ENCODE peak calls at places on chromosomes 11 and 22, in ten cellular contexts. One of them, this sample, is unnamed.

GRCh38 chr11:37506516-37506915 is 908.5 kb upstream of the RAG2 start:
- DNase-seq in fibroblast of lung: peak
- DNase-seq in right cardiac atrium: no peak
- DNase-seq in Panc1: no peak
- DNase-seq in cardiac muscle cell: peak
- DNase-seq in uterus: no peak
- DNase-seq in heart left ventricle: no peak
- DNase-seq in upper lobe of left lung: no peak
- DNase-seq in OCI-LY7: no peak
- DNase-seq in A549: no peak
- DNase-seq in this sample: no peak

GRCh38 chr11:64792482-64792881 is 10.5 kb downstream of the MAP4K2 start:
- DNase-seq in fibroblast of lung: no peak
- DNase-seq in right cardiac atrium: no peak
- DNase-seq in Panc1: no peak
- DNase-seq in cardiac muscle cell: no peak
- DNase-seq in uterus: no peak
- DNase-seq in heart left ventricle: no peak
- DNase-seq in upper lobe of left lung: no peak
- DNase-seq in OCI-LY7: no peak
- DNase-seq in A549: no peak
- DNase-seq in this sample: no peak

GRCh38 chr11:46381046-46381835 is at the start of gene MDK:
- DNase-seq in fibroblast of lung: no peak
- DNase-seq in right cardiac atrium: peak
- DNase-seq in Panc1: no peak
- DNase-seq in cardiac muscle cell: peak
- DNase-seq in uterus: no peak
- DNase-seq in heart left ventricle: peak
- DNase-seq in upper lobe of left lung: peak
- DNase-seq in OCI-LY7: no peak
- DNase-seq in A549: no peak
- DNase-seq in this sample: no peak

GRCh38 chr11:11451501-11452005 is 98.5 kb upstream of the CSNK2A3 start:
- DNase-seq in fibroblast of lung: no peak
- DNase-seq in right cardiac atrium: no peak
- DNase-seq in Panc1: no peak
- DNase-seq in cardiac muscle cell: peak
- DNase-seq in uterus: no peak
- DNase-seq in heart left ventricle: no peak
- DNase-seq in upper lobe of left lung: no peak
- DNase-seq in OCI-LY7: no peak
- DNase-seq in A549: peak
- DNase-seq in this sample: no peak

GRCh38 chr11:13666708-13667107 is 1.8 kb upstream of the FAR1 start:
- DNase-seq in fibroblast of lung: no peak
- DNase-seq in right cardiac atrium: no peak
- DNase-seq in Panc1: no peak
- DNase-seq in cardiac muscle cell: no peak
- DNase-seq in uterus: no peak
- DNase-seq in heart left ventricle: no peak
- DNase-seq in upper lobe of left lung: no peak
- DNase-seq in OCI-LY7: no peak
- DNase-seq in A549: no peak
- DNase-seq in this sample: no peak

GRCh38 chr11:86292912-86293606 is 9.0 kb upstream of the HIKESHI start:
- DNase-seq in fibroblast of lung: no peak
- DNase-seq in right cardiac atrium: no peak
- DNase-seq in Panc1: no peak
- DNase-seq in cardiac muscle cell: no peak
- DNase-seq in uterus: no peak
- DNase-seq in heart left ventricle: no peak
- DNase-seq in upper lobe of left lung: no peak
- DNase-seq in OCI-LY7: no peak
- DNase-seq in A549: no peak
- DNase-seq in this sample: no peak

GRCh38 chr22:27845603-27846100 is 44.1 kb upstream of the MN1 start:
- DNase-seq in fibroblast of lung: no peak
- DNase-seq in right cardiac atrium: no peak
- DNase-seq in Panc1: no peak
- DNase-seq in cardiac muscle cell: no peak
- DNase-seq in uterus: no peak
- DNase-seq in heart left ventricle: no peak
- DNase-seq in upper lobe of left lung: no peak
- DNase-seq in OCI-LY7: no peak
- DNase-seq in A549: no peak
- DNase-seq in this sample: no peak

GRCh38 chr11:124865181-124865901 is at the start of gene ROBO3:
- DNase-seq in fibroblast of lung: peak
- DNase-seq in right cardiac atrium: peak
- DNase-seq in Panc1: no peak
- DNase-seq in cardiac muscle cell: no peak
- DNase-seq in uterus: no peak
- DNase-seq in heart left ventricle: no peak
- DNase-seq in upper lobe of left lung: no peak
- DNase-seq in OCI-LY7: no peak
- DNase-seq in A549: no peak
- DNase-seq in this sample: no peak

GRCh38 chr11:22390283-22390655 is 52.1 kb downstream of the SLC17A6 start:
- DNase-seq in fibroblast of lung: no peak
- DNase-seq in right cardiac atrium: no peak
- DNase-seq in Panc1: no peak
- DNase-seq in cardiac muscle cell: no peak
- DNase-seq in uterus: no peak
- DNase-seq in heart left ventricle: no peak
- DNase-seq in upper lobe of left lung: no peak
- DNase-seq in OCI-LY7: no peak
- DNase-seq in A549: no peak
- DNase-seq in this sample: no peak

GRCh38 chr11:12499071-12499470 is 121.7 kb downstream of the PARVA start:
- DNase-seq in fibroblast of lung: no peak
- DNase-seq in right cardiac atrium: no peak
- DNase-seq in Panc1: no peak
- DNase-seq in cardiac muscle cell: no peak
- DNase-seq in uterus: no peak
- DNase-seq in heart left ventricle: no peak
- DNase-seq in upper lobe of left lung: no peak
- DNase-seq in OCI-LY7: no peak
- DNase-seq in A549: no peak
- DNase-seq in this sample: no peak

GRCh38 chr22:27445876-27446275 is 355.7 kb downstream of the MN1 start:
- DNase-seq in fibroblast of lung: no peak
- DNase-seq in right cardiac atrium: no peak
- DNase-seq in Panc1: no peak
- DNase-seq in cardiac muscle cell: no peak
- DNase-seq in uterus: peak
- DNase-seq in heart left ventricle: peak
- DNase-seq in upper lobe of left lung: no peak
- DNase-seq in OCI-LY7: no peak
- DNase-seq in A549: no peak
- DNase-seq in this sample: no peak

GRCh38 chr11:11373934-11374333 is 20.9 kb upstream of the CSNK2A3 start:
- DNase-seq in fibroblast of lung: no peak
- DNase-seq in right cardiac atrium: no peak
- DNase-seq in Panc1: no peak
- DNase-seq in cardiac muscle cell: no peak
- DNase-seq in uterus: no peak
- DNase-seq in heart left ventricle: no peak
- DNase-seq in upper lobe of left lung: no peak
- DNase-seq in OCI-LY7: no peak
- DNase-seq in A549: no peak
- DNase-seq in this sample: no peak

GRCh38 chr22:31139066-31139465 is 1.2 kb downstream of the PLA2G3 start:
- DNase-seq in fibroblast of lung: no peak
- DNase-seq in right cardiac atrium: no peak
- DNase-seq in Panc1: no peak
- DNase-seq in cardiac muscle cell: no peak
- DNase-seq in uterus: no peak
- DNase-seq in heart left ventricle: peak
- DNase-seq in upper lobe of left lung: no peak
- DNase-seq in OCI-LY7: no peak
- DNase-seq in A549: no peak
- DNase-seq in this sample: no peak
- H3K27ac ChIP-seq in fibroblast of lung: no peak
- H3K27ac ChIP-seq in right cardiac atrium: no peak
- H3K27ac ChIP-seq in Panc1: no peak
- H3K27ac ChIP-seq in cardiac muscle cell: no peak
- H3K27ac ChIP-seq in uterus: no peak
- H3K27ac ChIP-seq in heart left ventricle: no peak
- H3K27ac ChIP-seq in upper lobe of left lung: no peak
- H3K27ac ChIP-seq in OCI-LY7: no peak
- H3K27ac ChIP-seq in A549: no peak
- H3K27ac ChIP-seq in this sample: no peak

GRCh38 chr11:60165946-60166345 is 16.9 kb downstream of the MS4A6A start:
- DNase-seq in fibroblast of lung: no peak
- DNase-seq in right cardiac atrium: no peak
- DNase-seq in Panc1: no peak
- DNase-seq in cardiac muscle cell: no peak
- DNase-seq in uterus: no peak
- DNase-seq in heart left ventricle: no peak
- DNase-seq in upper lobe of left lung: no peak
- DNase-seq in OCI-LY7: no peak
- DNase-seq in A549: no peak
- DNase-seq in this sample: no peak

GRCh38 chr11:60161107-60161506 is 21.8 kb downstream of the MS4A6A start:
- DNase-seq in fibroblast of lung: no peak
- DNase-seq in right cardiac atrium: no peak
- DNase-seq in Panc1: no peak
- DNase-seq in cardiac muscle cell: no peak
- DNase-seq in uterus: no peak
- DNase-seq in heart left ventricle: no peak
- DNase-seq in upper lobe of left lung: no peak
- DNase-seq in OCI-LY7: no peak
- DNase-seq in A549: no peak
- DNase-seq in this sample: no peak

GRCh38 chr11:60161766-60162165 is 21.1 kb downstream of the MS4A6A start:
- DNase-seq in fibroblast of lung: no peak
- DNase-seq in right cardiac atrium: no peak
- DNase-seq in Panc1: no peak
- DNase-seq in cardiac muscle cell: no peak
- DNase-seq in uterus: no peak
- DNase-seq in heart left ventricle: no peak
- DNase-seq in upper lobe of left lung: no peak
- DNase-seq in OCI-LY7: no peak
- DNase-seq in A549: no peak
- DNase-seq in this sample: no peak

GRCh38 chr11:60165538-60165937 is 17.3 kb downstream of the MS4A6A start:
- DNase-seq in fibroblast of lung: no peak
- DNase-seq in right cardiac atrium: no peak
- DNase-seq in Panc1: no peak
- DNase-seq in cardiac muscle cell: no peak
- DNase-seq in uterus: no peak
- DNase-seq in heart left ventricle: no peak
- DNase-seq in upper lobe of left lung: no peak
- DNase-seq in OCI-LY7: no peak
- DNase-seq in A549: no peak
- DNase-seq in this sample: no peak

DNA sequence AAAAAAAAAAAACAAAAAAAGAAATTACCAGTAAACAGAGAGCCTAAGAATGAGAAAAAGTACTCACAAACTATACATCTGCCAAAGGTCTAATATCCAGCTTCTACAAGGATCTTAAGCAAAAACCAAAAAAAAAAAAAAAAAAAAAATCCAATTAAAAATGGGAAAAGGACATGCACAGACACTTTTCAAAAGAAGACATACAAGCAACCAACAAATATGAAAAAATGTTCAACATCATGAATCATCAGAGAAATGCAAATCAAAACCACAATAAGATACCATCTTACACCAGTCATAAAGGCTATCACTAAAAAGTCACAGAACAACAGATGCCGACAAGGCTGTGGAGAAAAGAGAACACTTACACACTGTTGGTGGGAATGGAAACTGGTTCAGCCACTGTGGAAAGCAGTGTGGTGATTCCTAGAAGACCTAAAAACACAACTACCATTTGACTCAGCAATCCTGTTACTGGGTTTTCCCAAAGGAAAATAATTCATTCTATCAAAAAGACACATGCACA is 18.3 kb downstream of the MS4A6A start:
- DNase-seq in fibroblast of lung: no peak
- DNase-seq in right cardiac atrium: no peak
- DNase-seq in Panc1: no peak
- DNase-seq in cardiac muscle cell: no peak
- DNase-seq in uterus: no peak
- DNase-seq in heart left ventricle: no peak
- DNase-seq in upper lobe of left lung: no peak
- DNase-seq in OCI-LY7: no peak
- DNase-seq in A549: no peak
- DNase-seq in this sample: no peak
- H3K4me3 ChIP-seq in fibroblast of lung: no peak
- H3K4me3 ChIP-seq in right cardiac atrium: no peak
- H3K4me3 ChIP-seq in Panc1: no peak
- H3K4me3 ChIP-seq in cardiac muscle cell: no peak
- H3K4me3 ChIP-seq in uterus: no peak
- H3K4me3 ChIP-seq in heart left ventricle: no peak
- H3K4me3 ChIP-seq in upper lobe of left lung: no peak
- H3K4me3 ChIP-seq in OCI-LY7: no peak
- H3K4me3 ChIP-seq in A549: no peak
- H3K4me3 ChIP-seq in this sample: no peak

GRCh38 chr22:49943771-49944398 is 16.7 kb upstream of the PIM3 start:
- DNase-seq in fibroblast of lung: no peak
- DNase-seq in right cardiac atrium: no peak
- DNase-seq in Panc1: no peak
- DNase-seq in cardiac muscle cell: no peak
- DNase-seq in uterus: no peak
- DNase-seq in heart left ventricle: no peak
- DNase-seq in upper lobe of left lung: peak
- DNase-seq in OCI-LY7: no peak
- DNase-seq in A549: no peak
- DNase-seq in this sample: no peak
- H3K27ac ChIP-seq in fibroblast of lung: no peak
- H3K27ac ChIP-seq in right cardiac atrium: no peak
- H3K27ac ChIP-seq in Panc1: peak
- H3K27ac ChIP-seq in cardiac muscle cell: peak
- H3K27ac ChIP-seq in uterus: no peak
- H3K27ac ChIP-seq in heart left ventricle: peak
- H3K27ac ChIP-seq in upper lobe of left lung: peak
- H3K27ac ChIP-seq in OCI-LY7: peak
- H3K27ac ChIP-seq in A549: peak
- H3K27ac ChIP-seq in this sample: no peak

DNA sequence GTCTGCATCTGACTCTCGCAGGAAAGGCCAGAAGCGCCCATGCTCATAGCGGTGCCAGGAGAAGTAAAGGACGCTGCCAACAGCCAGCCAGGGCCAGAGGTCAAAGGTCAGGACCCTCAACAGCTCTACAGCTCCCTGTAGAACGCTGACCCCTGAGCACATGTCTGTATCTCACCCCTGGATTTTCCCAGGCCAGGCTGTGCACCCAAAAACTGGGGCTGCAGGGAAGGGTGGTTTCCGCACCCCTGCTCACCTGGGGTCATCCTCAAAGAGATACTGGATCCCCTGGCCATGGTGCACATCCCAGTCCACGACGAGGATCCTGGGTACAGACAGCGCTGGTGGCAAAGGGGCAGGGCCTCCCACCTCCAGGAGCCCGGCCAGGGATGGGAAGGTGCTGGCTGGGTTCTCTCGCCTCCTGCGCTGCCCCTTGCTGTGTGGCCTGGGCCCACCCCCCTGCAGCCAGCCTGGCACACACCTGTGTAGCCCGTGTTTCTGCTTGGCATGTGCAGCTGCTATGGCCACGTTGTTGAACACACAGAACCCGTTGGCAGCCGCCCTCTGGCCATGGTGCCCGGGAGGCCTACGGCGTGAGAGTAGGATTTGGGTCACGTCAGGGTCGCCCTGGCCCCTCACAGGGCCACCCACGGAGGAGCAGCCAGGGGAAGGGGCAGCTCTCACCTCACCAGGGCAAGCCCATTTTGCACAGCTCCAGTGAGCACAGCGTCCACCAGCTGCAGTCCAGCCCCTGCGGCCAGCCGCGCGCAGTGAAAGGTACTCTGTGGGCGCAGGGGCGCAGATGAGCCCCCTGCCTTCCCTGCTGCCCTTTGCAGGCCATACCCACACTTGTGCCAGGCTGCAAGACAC is 1.4 kb downstream of the HDAC10 start:
- DNase-seq in fibroblast of lung: no peak
- DNase-seq in right cardiac atrium: peak
- DNase-seq in Panc1: no peak
- DNase-seq in cardiac muscle cell: no peak
- DNase-seq in uterus: no peak
- DNase-seq in heart left ventricle: no peak
- DNase-seq in upper lobe of left lung: peak
- DNase-seq in OCI-LY7: no peak
- DNase-seq in A549: no peak
- DNase-seq in this sample: no peak
- H3K4me3 ChIP-seq in fibroblast of lung: peak
- H3K4me3 ChIP-seq in right cardiac atrium: no peak
- H3K4me3 ChIP-seq in Panc1: no peak
- H3K4me3 ChIP-seq in cardiac muscle cell: no peak
- H3K4me3 ChIP-seq in uterus: no peak
- H3K4me3 ChIP-seq in heart left ventricle: peak
- H3K4me3 ChIP-seq in upper lobe of left lung: peak
- H3K4me3 ChIP-seq in OCI-LY7: peak
- H3K4me3 ChIP-seq in A549: no peak
- H3K4me3 ChIP-seq in this sample: no peak